ENCODE peak calls at places on chromosomes 3 and 15, in ten cellular contexts. X is testis, D is GDM1, R is neural progenitor cell, N is cardiac fibroblast, B is tibial artery, M is NCI-H2107, K is C1 segment of cervical spinal cord, P is cardiac muscle cell, E is psoas muscle. U is an unnamed sample.

GRCh38 chr15:75924576-75924975 is 20.9 kb downstream of the FBXO22 start:
- DNase-seq in X (no peak), D (no peak), R (no peak), N (no peak), B (no peak), M (no peak), K (no peak), P (no peak), E (no peak), U (no peak)

GRCh38 chr3:153215971-153216370 is 53.9 kb downstream of the RAP2B start:
- DNase-seq in X (no peak), D (no peak), R (no peak), N (peak), B (no peak), M (no peak), K (no peak), P (peak), E (no peak), U (no peak)

GRCh38 chr15:56883088-56883487 is 35.4 kb upstream of the TCF12 start:
- DNase-seq in X (no peak), D (no peak), R (no peak), N (no peak), B (no peak), M (no peak), K (no peak), P (no peak), E (no peak), U (no peak)

GRCh38 chr15:48103647-48104046 is 17.1 kb upstream of the SLC24A5 start:
- DNase-seq in X (no peak), D (no peak), R (no peak), N (peak), B (no peak), M (no peak), K (no peak), P (no peak), E (no peak), U (no peak)

GRCh38 chr3:138332472-138333073 is 2.9 kb upstream of the NME9 start:
- DNase-seq in X (no peak), D (no peak), R (peak), N (peak), B (no peak), M (no peak), K (no peak), P (peak), E (no peak), U (no peak)

GRCh38 chr15:85667491-85668424 is 127.0 kb downstream of the KLHL25 start:
- DNase-seq in X (peak), D (peak), R (no peak), N (peak), B (no peak), M (no peak), K (no peak), P (peak), E (no peak), U (no peak)

GRCh38 chr3:3743754-3744153 is 55.5 kb upstream of the LRRN1 start:
- DNase-seq in X (no peak), D (no peak), R (no peak), N (no peak), B (no peak), M (no peak), K (no peak), P (no peak), E (no peak), U (no peak)

GRCh38 chr3:126954141-126954845 is 28.6 kb upstream of the PLXNA1 start:
- DNase-seq in X (no peak), D (no peak), R (no peak), N (no peak), B (peak), M (no peak), K (no peak), P (no peak), E (peak), U (no peak)